ENCODE peak calls at places on chromosomes 5 and 9, in seven cellular contexts. W is BJ, S is T1000, G is nephron progenitor cell, P is caudate nucleus, I is fibroblast of mammary gland, J is anterior cingulate cortex. M is an unnamed sample.

GRCh38 chr5:150609843-150610584 is 30.4 kb upstream of the SYNPO start:
- DNase-seq in P (no peak), G (no peak), J (peak), I (no peak), W (no peak), S (no peak), M (peak)

GRCh38 chr9:136252281-136252680 is 6.7 kb upstream of the QSOX2 start:
- DNase-seq in S (no peak), W (no peak), P (no peak), I (no peak), G (no peak), J (no peak), M (no peak)

GRCh38 chr9:14654932-14655331 is 38.3 kb downstream of the ZDHHC21 start:
- DNase-seq in P (no peak), S (no peak), J (no peak), W (no peak), G (no peak), I (peak), M (no peak)

GRCh38 chr9:127390563-127390962 is 6.4 kb upstream of the SLC2A8 start:
- DNase-seq in I (no peak), S (no peak), G (no peak), P (no peak), W (no peak), J (no peak), M (no peak)

GRCh38 chr9:87694236-87694755 is 31.6 kb upstream of the CTSL start:
- DNase-seq in W (no peak), P (no peak), I (no peak), G (no peak), J (no peak), S (no peak), M (no peak)

GRCh38 chr9:80061940-80062339 is 490.2 kb downstream of the TLE4 start:
- DNase-seq in W (peak), G (no peak), J (no peak), P (no peak), I (peak), S (peak), M (peak)

GRCh38 chr5:1500411-1501091 is 23.2 kb downstream of the LPCAT1 start:
- DNase-seq in G (no peak), P (peak), S (no peak), W (no peak), I (peak), J (peak), M (peak)

GRCh38 chr9:137502008-137502913 is 43.1 kb upstream of the NSMF start:
- DNase-seq in J (no peak), P (no peak), S (peak), G (no peak), I (no peak), W (no peak), M (no peak)

GRCh38 chr9:136698681-136699246 is 11.5 kb upstream of the AGPAT2 start:
- DNase-seq in J (no peak), S (no peak), P (no peak), G (no peak), W (no peak), I (no peak), M (no peak)

GRCh38 chr9:68981825-68982224 is 32.1 kb downstream of the PRKACG start:
- DNase-seq in G (peak), W (no peak), I (no peak), S (no peak), P (no peak), J (no peak), M (no peak)